ENCODE peak calls at places on chromosomes 1 and 21, in ten cellular contexts. One of them, this sample, is unnamed.

GRCh38 chr1:234477373-234478151 is 1.4 kb downstream of the TARBP1 start:
- DNase-seq in HFFc6: no peak
- DNase-seq in tibial nerve: no peak
- DNase-seq in GM23338: no peak
- DNase-seq in endodermal cell: no peak
- DNase-seq in lower leg skin: no peak
- DNase-seq in thoracic aorta: no peak
- DNase-seq in adrenal gland: no peak
- DNase-seq in psoas muscle: no peak
- DNase-seq in choroid plexus epithelial cell: no peak
- DNase-seq in this sample: no peak

GRCh38 chr1:66764994-66765578 is 12.8 kb downstream of the DYNLT5 start:
- DNase-seq in endodermal cell: peak
- DNase-seq in lower leg skin: no peak
- DNase-seq in psoas muscle: no peak
- DNase-seq in tibial nerve: peak
- DNase-seq in choroid plexus epithelial cell: peak
- DNase-seq in thoracic aorta: no peak
- DNase-seq in GM23338: peak
- DNase-seq in adrenal gland: peak
- DNase-seq in HFFc6: peak
- DNase-seq in this sample: peak

GRCh38 chr1:172902861-172903381 is 147.8 kb downstream of the TNFSF18 start:
- DNase-seq in adrenal gland: no peak
- DNase-seq in HFFc6: peak
- DNase-seq in GM23338: no peak
- DNase-seq in lower leg skin: no peak
- DNase-seq in thoracic aorta: no peak
- DNase-seq in endodermal cell: no peak
- DNase-seq in psoas muscle: no peak
- DNase-seq in tibial nerve: no peak
- DNase-seq in choroid plexus epithelial cell: peak
- DNase-seq in this sample: no peak

GRCh38 chr1:88670462-88670861 is 13.6 kb upstream of the PKN2 start:
- DNase-seq in thoracic aorta: no peak
- DNase-seq in tibial nerve: no peak
- DNase-seq in endodermal cell: no peak
- DNase-seq in lower leg skin: no peak
- DNase-seq in choroid plexus epithelial cell: no peak
- DNase-seq in psoas muscle: no peak
- DNase-seq in HFFc6: no peak
- DNase-seq in adrenal gland: no peak
- DNase-seq in GM23338: no peak
- DNase-seq in this sample: no peak

GRCh38 chr1:212950243-212951057 is at the start of gene VASH2:
- DNase-seq in tibial nerve: peak
- DNase-seq in thoracic aorta: peak
- DNase-seq in endodermal cell: peak
- DNase-seq in adrenal gland: peak
- DNase-seq in lower leg skin: peak
- DNase-seq in psoas muscle: peak
- DNase-seq in GM23338: peak
- DNase-seq in choroid plexus epithelial cell: peak
- DNase-seq in HFFc6: peak
- DNase-seq in this sample: peak

GRCh38 chr1:25003457-25004190 is 73.5 kb upstream of the RUNX3 start:
- DNase-seq in thoracic aorta: no peak
- DNase-seq in GM23338: no peak
- DNase-seq in choroid plexus epithelial cell: peak
- DNase-seq in lower leg skin: no peak
- DNase-seq in psoas muscle: no peak
- DNase-seq in tibial nerve: no peak
- DNase-seq in HFFc6: peak
- DNase-seq in endodermal cell: no peak
- DNase-seq in adrenal gland: no peak
- DNase-seq in this sample: no peak

GRCh38 chr1:154334647-154335350 is 9.5 kb downstream of the ATP8B2 start:
- DNase-seq in tibial nerve: peak
- DNase-seq in choroid plexus epithelial cell: peak
- DNase-seq in thoracic aorta: peak
- DNase-seq in GM23338: peak
- DNase-seq in adrenal gland: peak
- DNase-seq in HFFc6: peak
- DNase-seq in psoas muscle: peak
- DNase-seq in lower leg skin: peak
- DNase-seq in endodermal cell: peak
- DNase-seq in this sample: peak

GRCh38 chr1:71047635-71048607 is at the start of gene PTGER3:
- DNase-seq in choroid plexus epithelial cell: no peak
- DNase-seq in tibial nerve: no peak
- DNase-seq in endodermal cell: peak
- DNase-seq in adrenal gland: peak
- DNase-seq in thoracic aorta: peak
- DNase-seq in lower leg skin: peak
- DNase-seq in psoas muscle: peak
- DNase-seq in GM23338: peak
- DNase-seq in HFFc6: no peak
- DNase-seq in this sample: peak

GRCh38 chr1:92577251-92577895 is 90.6 kb upstream of the GFI1 start:
- DNase-seq in choroid plexus epithelial cell: peak
- DNase-seq in psoas muscle: no peak
- DNase-seq in HFFc6: peak
- DNase-seq in adrenal gland: no peak
- DNase-seq in tibial nerve: no peak
- DNase-seq in lower leg skin: no peak
- DNase-seq in GM23338: peak
- DNase-seq in thoracic aorta: no peak
- DNase-seq in endodermal cell: no peak
- DNase-seq in this sample: no peak

DNA sequence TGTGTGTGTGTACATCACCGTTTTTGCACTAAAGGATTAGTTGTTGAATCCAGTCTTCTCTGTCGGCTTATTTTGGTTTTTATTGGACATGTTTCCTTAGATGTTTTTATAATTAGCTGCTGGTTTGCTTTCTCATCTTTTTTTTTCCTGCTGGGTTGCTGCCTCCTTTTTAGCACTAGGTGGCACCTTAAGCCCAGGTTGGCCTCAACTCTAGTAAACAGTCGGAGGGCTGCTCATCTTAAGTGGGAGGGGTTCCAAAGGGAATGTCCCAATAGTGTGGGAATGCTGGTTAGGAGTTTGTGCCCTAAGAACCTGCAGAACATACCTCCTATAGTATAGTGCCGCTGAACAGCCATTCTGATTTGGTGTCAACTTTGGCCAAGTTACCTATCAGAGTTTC is 570.1 kb upstream of the CXADR start:
- DNase-seq in psoas muscle: no peak
- DNase-seq in tibial nerve: no peak
- DNase-seq in lower leg skin: no peak
- DNase-seq in thoracic aorta: no peak
- DNase-seq in HFFc6: no peak
- DNase-seq in choroid plexus epithelial cell: peak
- DNase-seq in adrenal gland: peak
- DNase-seq in GM23338: peak
- DNase-seq in endodermal cell: peak
- DNase-seq in this sample: no peak
- TF ChIP-seq CTCF in psoas muscle: no peak
- TF ChIP-seq CTCF in tibial nerve: no peak
- TF ChIP-seq CTCF in lower leg skin: no peak
- TF ChIP-seq CTCF in thoracic aorta: no peak
- TF ChIP-seq CTCF in HFFc6: peak
- TF ChIP-seq CTCF in choroid plexus epithelial cell: peak
- TF ChIP-seq CTCF in adrenal gland: peak
- TF ChIP-seq CTCF in GM23338: peak
- TF ChIP-seq CTCF in endodermal cell: peak
- TF ChIP-seq CTCF in this sample: no peak

GRCh38 chr1:109980324-109981127 is 4.0 kb upstream of the AHCYL1 start:
- DNase-seq in lower leg skin: no peak
- DNase-seq in endodermal cell: peak
- DNase-seq in thoracic aorta: no peak
- DNase-seq in GM23338: peak
- DNase-seq in adrenal gland: no peak
- DNase-seq in tibial nerve: no peak
- DNase-seq in choroid plexus epithelial cell: no peak
- DNase-seq in psoas muscle: peak
- DNase-seq in HFFc6: no peak
- DNase-seq in this sample: no peak
- TF ChIP-seq CTCF in lower leg skin: no peak
- TF ChIP-seq CTCF in endodermal cell: peak
- TF ChIP-seq CTCF in thoracic aorta: peak
- TF ChIP-seq CTCF in GM23338: peak
- TF ChIP-seq CTCF in adrenal gland: peak
- TF ChIP-seq CTCF in tibial nerve: no peak
- TF ChIP-seq CTCF in choroid plexus epithelial cell: peak
- TF ChIP-seq CTCF in psoas muscle: peak
- TF ChIP-seq CTCF in HFFc6: peak
- TF ChIP-seq CTCF in this sample: no peak

GRCh38 chr1:28246427-28246832 is 10.5 kb downstream of the ATP5IF1 start:
- DNase-seq in lower leg skin: no peak
- DNase-seq in adrenal gland: no peak
- DNase-seq in endodermal cell: no peak
- DNase-seq in psoas muscle: no peak
- DNase-seq in choroid plexus epithelial cell: peak
- DNase-seq in HFFc6: no peak
- DNase-seq in thoracic aorta: no peak
- DNase-seq in GM23338: peak
- DNase-seq in tibial nerve: no peak
- DNase-seq in this sample: no peak
- TF ChIP-seq CTCF in lower leg skin: no peak
- TF ChIP-seq CTCF in adrenal gland: no peak
- TF ChIP-seq CTCF in endodermal cell: no peak
- TF ChIP-seq CTCF in psoas muscle: no peak
- TF ChIP-seq CTCF in choroid plexus epithelial cell: no peak
- TF ChIP-seq CTCF in HFFc6: no peak
- TF ChIP-seq CTCF in thoracic aorta: no peak
- TF ChIP-seq CTCF in GM23338: no peak
- TF ChIP-seq CTCF in tibial nerve: no peak
- TF ChIP-seq CTCF in this sample: no peak

GRCh38 chr1:27488523-27489138 is 1.3 kb downstream of the WASF2 start:
- DNase-seq in endodermal cell: no peak
- DNase-seq in GM23338: peak
- DNase-seq in thoracic aorta: no peak
- DNase-seq in psoas muscle: no peak
- DNase-seq in tibial nerve: no peak
- DNase-seq in lower leg skin: peak
- DNase-seq in choroid plexus epithelial cell: peak
- DNase-seq in HFFc6: peak
- DNase-seq in adrenal gland: no peak
- DNase-seq in this sample: no peak

GRCh38 chr1:27489973-27490741 is at the start of gene WASF2:
- DNase-seq in adrenal gland: peak
- DNase-seq in thoracic aorta: peak
- DNase-seq in tibial nerve: peak
- DNase-seq in psoas muscle: peak
- DNase-seq in lower leg skin: peak
- DNase-seq in GM23338: peak
- DNase-seq in HFFc6: peak
- DNase-seq in endodermal cell: peak
- DNase-seq in choroid plexus epithelial cell: peak
- DNase-seq in this sample: peak

GRCh38 chr1:27487927-27488522 is 1.9 kb downstream of the WASF2 start:
- DNase-seq in psoas muscle: no peak
- DNase-seq in tibial nerve: no peak
- DNase-seq in endodermal cell: no peak
- DNase-seq in choroid plexus epithelial cell: peak
- DNase-seq in thoracic aorta: no peak
- DNase-seq in lower leg skin: no peak
- DNase-seq in GM23338: no peak
- DNase-seq in adrenal gland: no peak
- DNase-seq in HFFc6: no peak
- DNase-seq in this sample: no peak

GRCh38 chr1:27496604-27497155 is 6.7 kb upstream of the WASF2 start:
- DNase-seq in psoas muscle: peak
- DNase-seq in tibial nerve: no peak
- DNase-seq in thoracic aorta: no peak
- DNase-seq in adrenal gland: no peak
- DNase-seq in HFFc6: no peak
- DNase-seq in lower leg skin: peak
- DNase-seq in GM23338: peak
- DNase-seq in endodermal cell: peak
- DNase-seq in choroid plexus epithelial cell: peak
- DNase-seq in this sample: no peak

DNA sequence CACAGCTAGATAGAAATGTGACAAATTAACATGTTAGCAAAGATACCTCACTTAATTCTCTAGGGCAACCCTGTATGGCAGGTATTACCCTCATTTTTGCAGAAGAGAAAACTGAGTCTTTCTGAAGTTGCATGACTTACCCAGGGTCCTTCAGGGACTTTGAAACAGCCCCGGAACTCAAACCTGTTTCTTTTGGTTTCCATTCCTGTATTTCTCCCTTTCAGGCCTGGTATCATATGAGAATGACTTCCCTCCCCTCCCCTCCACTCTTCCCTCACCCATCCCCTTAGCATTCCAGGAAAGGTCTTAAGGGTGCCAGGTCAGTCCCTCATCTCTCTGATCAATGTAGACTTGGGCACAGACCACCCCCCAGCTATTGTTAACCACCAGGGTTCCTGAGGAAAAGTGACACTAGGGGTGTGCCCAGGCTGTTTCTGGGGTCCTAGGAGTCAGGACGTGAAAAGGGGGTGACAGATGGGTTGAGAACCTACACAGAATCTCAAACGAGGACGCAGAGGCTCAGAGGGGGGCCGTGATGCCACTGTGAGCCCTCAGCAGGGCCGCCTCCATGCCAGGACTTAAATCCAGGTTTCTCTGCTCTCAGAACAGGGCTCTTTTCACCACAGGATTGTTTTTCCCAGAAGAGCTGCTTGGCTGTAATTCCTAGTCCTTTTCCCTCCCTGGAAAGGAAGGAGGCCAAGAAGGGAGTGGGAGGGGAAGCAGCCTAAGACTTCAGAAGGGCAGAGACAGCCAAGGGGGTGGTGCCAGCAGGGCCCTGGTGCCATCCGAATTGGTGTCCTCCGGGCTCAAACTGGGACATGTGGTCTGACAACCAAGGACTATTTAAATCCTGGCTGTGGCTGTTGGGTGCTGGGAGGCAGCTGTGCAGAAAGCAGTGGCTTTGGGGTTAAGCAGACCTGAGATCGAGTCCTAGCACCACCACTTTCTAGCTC is 2.1 kb upstream of the WASF2 start:
- DNase-seq in lower leg skin: peak
- DNase-seq in adrenal gland: peak
- DNase-seq in psoas muscle: peak
- DNase-seq in endodermal cell: no peak
- DNase-seq in thoracic aorta: no peak
- DNase-seq in choroid plexus epithelial cell: no peak
- DNase-seq in HFFc6: no peak
- DNase-seq in tibial nerve: no peak
- DNase-seq in GM23338: no peak
- DNase-seq in this sample: no peak
- TF ChIP-seq CTCF in lower leg skin: no peak
- TF ChIP-seq CTCF in adrenal gland: no peak
- TF ChIP-seq CTCF in psoas muscle: no peak
- TF ChIP-seq CTCF in endodermal cell: no peak
- TF ChIP-seq CTCF in thoracic aorta: no peak
- TF ChIP-seq CTCF in choroid plexus epithelial cell: no peak
- TF ChIP-seq CTCF in HFFc6: no peak
- TF ChIP-seq CTCF in tibial nerve: no peak
- TF ChIP-seq CTCF in GM23338: no peak
- TF ChIP-seq CTCF in this sample: no peak

This sample was measured in omental fat pad.